ENCODE peak calls at places on chromosome 1, in ten cellular contexts. F is CD8-positive, alpha-beta memory T cell; Y is fibroblast of lung; E is esophagus muscularis mucosa; K is lung; T is WERI-Rb-1; S is IMR-90; R is CD4-positive, alpha-beta T cell; I is cardiac muscle cell; X is brain microvascular endothelial cell. O is an unnamed sample.

GRCh38 chr1:1349256-1350012 is at the start of gene DVL1:
- DNase-seq in Y (peak; percentile 62), F (peak; percentile 78), K (no peak), S (peak; percentile 58), T (peak; percentile 84), I (peak; percentile 71), R (peak; percentile 67), X (no peak), E (no peak), O (no peak)

GRCh38 chr1:151193856-151194255 is 3.9 kb upstream of the VPS72 start:
- DNase-seq in E (no peak), R (no peak), K (no peak), Y (no peak), T (no peak), X (no peak), F (no peak), I (no peak), S (no peak), O (no peak)

GRCh38 chr1:11654571-11655262 is at the start of gene FBXO44:
- DNase-seq in F (peak; percentile 60), E (no peak), R (peak; percentile 44), X (no peak), T (peak; percentile 44), I (peak; percentile 10), Y (no peak), S (no peak), K (peak; percentile 45), O (peak; percentile 81)

GRCh38 chr1:36612121-36612520 is 129.4 kb upstream of the CSF3R start:
- DNase-seq in Y (no peak), S (no peak), X (no peak), I (no peak), E (no peak), R (no peak), K (no peak), T (no peak), F (no peak), O (no peak)

GRCh38 chr1:151535326-151536271 is 4.5 kb upstream of the TUFT1 start:
- DNase-seq in X (no peak), E (no peak), T (no peak), S (peak; percentile 50), R (no peak), Y (peak; percentile 51), F (no peak), I (no peak), K (no peak), O (no peak)

GRCh38 chr1:179305450-179305849 is 11.9 kb downstream of the SOAT1 start:
- DNase-seq in R (no peak), F (no peak), S (peak; percentile 41), X (no peak), T (no peak), K (no peak), Y (no peak), E (no peak), I (no peak), O (no peak)

GRCh38 chr1:167221804-167222610 is 1.3 kb downstream of the POU2F1 start:
- DNase-seq in F (peak; percentile 69), E (peak; percentile 92), T (peak; percentile 37), X (peak; percentile 69), R (peak; percentile 32), S (peak; percentile 77), K (peak; percentile 54), Y (peak; percentile 66), I (peak; percentile 80), O (peak; percentile 67)

GRCh38 chr1:167207940-167208623 is 12.6 kb upstream of the POU2F1 start:
- DNase-seq in T (no peak), E (no peak), X (no peak), K (no peak), I (no peak), R (no peak), F (no peak), S (no peak), Y (no peak), O (no peak)

GRCh38 chr1:67339623-67340343 is 32.1 kb downstream of the IL12RB2 start:
- DNase-seq in S (peak; percentile 77), R (no peak), F (no peak), E (no peak), K (no peak), X (peak; percentile 81), T (no peak), I (peak; percentile 49), Y (peak; percentile 82), O (no peak)

GRCh38 chr1:83882906-83883305 is 116.0 kb downstream of the TTLL7 start:
- DNase-seq in I (peak; percentile 54), S (peak; percentile 58), T (peak; percentile 19), Y (peak; percentile 56), X (peak; percentile 83), R (no peak), K (no peak), E (no peak), F (no peak), O (no peak)

GRCh38 chr1:64675718-64676345 is 69.0 kb upstream of the RAVER2 start:
- DNase-seq in I (peak; percentile 50), E (no peak), T (no peak), F (peak; percentile 10), R (no peak), S (peak; percentile 37), X (no peak), K (no peak), Y (peak; percentile 14), O (no peak)

GRCh38 chr1:39573736-39574624 is 2.6 kb downstream of the PABPC4 start:
- DNase-seq in T (peak; percentile 60), I (peak; percentile 60), R (no peak), Y (peak; percentile 74), F (no peak), E (no peak), K (no peak), S (peak; percentile 67), X (peak; percentile 52), O (no peak)

GRCh38 chr1:192157067-192157466 is 1.2 kb upstream of the RGS18 start:
- DNase-seq in K (no peak), F (no peak), X (no peak), T (no peak), E (no peak), R (no peak), S (no peak), Y (no peak), I (no peak), O (no peak)

GRCh38 chr1:221699582-221700519 is 42.0 kb downstream of the DUSP10 start:
- DNase-seq in S (peak; percentile 75), R (no peak), T (no peak), F (no peak), Y (peak; percentile 85), E (no peak), X (peak; percentile 27), I (peak; percentile 28), K (no peak), O (no peak)

GRCh38 chr1:47325530-47325929 is 8.1 kb upstream of the CMPK1 start:
- DNase-seq in Y (peak; percentile 8), K (no peak), S (peak; percentile 36), I (no peak), X (no peak), F (no peak), T (no peak), R (no peak), E (no peak), O (no peak)

GRCh38 chr1:27804791-27805190 is 25.8 kb upstream of the PPP1R8 start:
- DNase-seq in S (no peak), K (no peak), X (no peak), Y (no peak), E (no peak), F (no peak), I (no peak), T (no peak), R (no peak), O (no peak)
- H3K27me3 ChIP-seq in S (no peaks in the 10 kb centered on the region), K (no peaks in the 10 kb centered on the region), X (no peaks in the 10 kb centered on the region), Y (no peaks in the 10 kb centered on the region), E (no peaks in the 10 kb centered on the region), F (no peaks in the 10 kb centered on the region), I (no peaks in the 10 kb centered on the region), T (no peaks in the 10 kb centered on the region), R (no peaks in the 10 kb centered on the region), O (no peaks in the 10 kb centered on the region)

GRCh38 chr1:156444407-156445001 is 56.1 kb downstream of the MEF2D start:
- DNase-seq in S (no peak), K (no peak), R (no peak), I (peak; percentile 30), F (no peak), T (peak; percentile 81), Y (peak; percentile 16), X (peak; percentile 24), E (no peak), O (no peak)
- H3K27me3 ChIP-seq in S (peaks cover 66% of the 10 kb centered on the region), K (peaks cover 10% of the 10 kb centered on the region), R (peaks cover 56% of the 10 kb centered on the region), I (peaks cover 49% of the 10 kb centered on the region), F (peaks cover 43% of the 10 kb centered on the region), T (peaks cover 46% of the 10 kb centered on the region), Y (peaks cover 45% of the 10 kb centered on the region), X (peaks cover 46% of the 10 kb centered on the region), E (peaks cover 19% of the 10 kb centered on the region), O (no peaks in the 10 kb centered on the region)

GRCh38 chr1:110604586-110605148 is 1.5 kb downstream of the KCNA2 start:
- DNase-seq in R (no peak), I (no peak), K (no peak), S (no peak), X (no peak), E (no peak), T (no peak), F (no peak), Y (no peak), O (no peak)

GRCh38 chr1:110606784-110607662 is 865 bp upstream of the KCNA2 start:
- DNase-seq in I (peak; percentile 10), T (peak; percentile 52), R (no peak), S (no peak), F (peak; percentile 16), Y (peak; percentile 3), E (no peak), K (no peak), X (no peak), O (no peak)

GRCh38 chr1:110605901-110606783 is at the start of gene KCNA2:
- DNase-seq in S (no peak), R (no peak), E (no peak), K (no peak), Y (peak; percentile 18), T (peak; percentile 92), F (no peak), X (no peak), I (peak; percentile 46), O (no peak)

GRCh38 chr1:110607663-110608230 is 1.6 kb upstream of the KCNA2 start:
- DNase-seq in X (no peak), R (no peak), T (no peak), I (no peak), S (no peak), F (no peak), K (no peak), E (no peak), Y (no peak), O (no peak)

DNA sequence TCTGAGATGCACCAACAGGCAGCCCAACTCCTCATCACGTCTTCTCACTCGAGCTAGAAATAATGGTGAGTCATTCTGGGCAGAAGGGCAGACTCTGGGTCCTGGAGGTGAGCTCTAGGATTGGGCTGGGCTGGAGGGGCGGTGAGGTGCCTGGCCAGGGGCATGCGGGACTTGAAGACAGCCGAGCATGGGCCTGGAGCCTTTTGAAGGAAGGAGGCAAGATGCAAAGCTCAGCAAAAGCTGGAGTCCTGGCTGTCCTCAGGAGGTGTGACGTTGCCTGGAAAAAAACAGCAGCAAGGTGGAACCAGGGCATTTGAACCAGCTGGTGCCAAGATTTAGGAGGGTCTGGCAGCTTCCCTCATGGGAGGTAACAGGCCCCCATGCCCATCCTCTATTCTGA is 712 bp downstream of the KCNA2 start:
- DNase-seq in X (no peak), T (no peak), F (no peak), S (no peak), R (no peak), I (no peak), Y (no peak), K (no peak), E (no peak), O (no peak)
- H3K27me3 ChIP-seq in X (peaks cover 42% of the 10 kb centered on the region), T (peaks cover 13% of the 10 kb centered on the region), F (peaks cover 40% of the 10 kb centered on the region), S (peaks cover 63% of the 10 kb centered on the region), R (peaks cover 53% of the 10 kb centered on the region), I (peaks cover 77% of the 10 kb centered on the region), Y (peaks cover 55% of the 10 kb centered on the region), K (peaks cover 8% of the 10 kb centered on the region), E (peaks cover 16% of the 10 kb centered on the region), O (peaks cover 46% of the 10 kb centered on the region)

GRCh38 chr1:201109651-201110050 is 2.6 kb downstream of the CACNA1S start:
- DNase-seq in T (no peak), S (no peak), Y (no peak), I (no peak), R (no peak), F (no peak), K (no peak), E (no peak), X (no peak), O (no peak)
- H3K27me3 ChIP-seq in T (no peaks in the 10 kb centered on the region), S (peaks cover 57% of the 10 kb centered on the region), Y (peaks cover 18% of the 10 kb centered on the region), I (peaks cover 2% of the 10 kb centered on the region), R (no peaks in the 10 kb centered on the region), F (no peaks in the 10 kb centered on the region), K (no peaks in the 10 kb centered on the region), E (no peaks in the 10 kb centered on the region), X (no peaks in the 10 kb centered on the region), O (peaks cover 7% of the 10 kb centered on the region)